ENCODE peak calls at places on chromosomes 6 and 20, in six cellular contexts. R, E, W, O, B and U are unnamed samples.

GRCh38 chr6:89411269-89412070 is 603 bp downstream of the RRAGD start:
- DNase-seq in R (no peak), E (no peak), W (peak), O (no peak), B (peak), U (no peak)

GRCh38 chr20:21265457-21266190 is 37.5 kb upstream of the XRN2 start:
- DNase-seq in R (no peak), E (no peak), W (no peak), O (no peak), B (no peak), U (no peak)

GRCh38 chr20:19915111-19915798 is 101.9 kb upstream of the NAA20 start:
- DNase-seq in R (no peak), E (no peak), W (no peak), O (no peak), B (no peak), U (no peak)

GRCh38 chr6:79230149-79230548 is 4.3 kb downstream of the HMGN3 start:
- DNase-seq in R (no peak), E (no peak), W (no peak), O (peak), B (no peak), U (no peak)

GRCh38 chr6:124962617-124963415 is 579 bp downstream of the RNF217 start:
- DNase-seq in R (peak), E (peak), W (peak), O (peak), B (peak), U (no peak)

GRCh38 chr6:116036885-116037284 is 23.8 kb downstream of the FRK start:
- DNase-seq in R (no peak), E (no peak), W (no peak), O (no peak), B (no peak), U (no peak)

GRCh38 chr6:91083226-91083625 is 496.4 kb upstream of the MAP3K7 start:
- DNase-seq in R (no peak), E (no peak), W (no peak), O (peak), B (no peak), U (no peak)

GRCh38 chr6:94511502-94512088 is 1065.7 kb upstream of the MANEA start:
- DNase-seq in R (no peak), E (no peak), W (no peak), O (no peak), B (peak), U (no peak)

GRCh38 chr6:13355969-13356368 is 27.6 kb upstream of the TBC1D7 start:
- DNase-seq in R (no peak), E (peak), W (no peak), O (no peak), B (no peak), U (no peak)

GRCh38 chr6:30932665-30933365 is 845 bp upstream of the SFTA2 start:
- DNase-seq in R (no peak), E (no peak), W (no peak), O (no peak), B (no peak), U (no peak)

GRCh38 chr6:30480536-30481156 is 8.7 kb upstream of the HLA-E start:
- DNase-seq in R (no peak), E (no peak), W (no peak), O (no peak), B (no peak), U (no peak)

GRCh38 chr6:146026873-146027272 is 2.0 kb upstream of the GRM1 start:
- DNase-seq in R (no peak), E (no peak), W (peak), O (no peak), B (no peak), U (no peak)

GRCh38 chr6:130760006-130760405 is 67.2 kb upstream of the SMLR1 start:
- DNase-seq in R (peak), E (peak), W (peak), O (peak), B (no peak), U (no peak)

GRCh38 chr20:13312300-13312699 is 91.2 kb downstream of the ISM1 start:
- DNase-seq in R (no peak), E (no peak), W (no peak), O (no peak), B (no peak), U (no peak)

GRCh38 chr6:81816387-81816786 is 63.9 kb upstream of the TENT5A start:
- DNase-seq in R (no peak), E (no peak), W (no peak), O (no peak), B (no peak), U (no peak)

GRCh38 chr6:121436172-121436965 is 923 bp downstream of the GJA1 start:
- DNase-seq in R (no peak), E (no peak), W (no peak), O (peak), B (no peak), U (no peak)

GRCh38 chr6:121434037-121434770 is 1.2 kb upstream of the GJA1 start:
- DNase-seq in R (no peak), E (peak), W (peak), O (no peak), B (no peak), U (no peak)

GRCh38 chr6:121426686-121427085 is 8.8 kb upstream of the GJA1 start:
- DNase-seq in R (no peak), E (no peak), W (no peak), O (no peak), B (no peak), U (no peak)

GRCh38 chr6:121435444-121436069 is at the start of gene GJA1:
- DNase-seq in R (peak), E (peak), W (peak), O (peak), B (no peak), U (peak)

DNA sequence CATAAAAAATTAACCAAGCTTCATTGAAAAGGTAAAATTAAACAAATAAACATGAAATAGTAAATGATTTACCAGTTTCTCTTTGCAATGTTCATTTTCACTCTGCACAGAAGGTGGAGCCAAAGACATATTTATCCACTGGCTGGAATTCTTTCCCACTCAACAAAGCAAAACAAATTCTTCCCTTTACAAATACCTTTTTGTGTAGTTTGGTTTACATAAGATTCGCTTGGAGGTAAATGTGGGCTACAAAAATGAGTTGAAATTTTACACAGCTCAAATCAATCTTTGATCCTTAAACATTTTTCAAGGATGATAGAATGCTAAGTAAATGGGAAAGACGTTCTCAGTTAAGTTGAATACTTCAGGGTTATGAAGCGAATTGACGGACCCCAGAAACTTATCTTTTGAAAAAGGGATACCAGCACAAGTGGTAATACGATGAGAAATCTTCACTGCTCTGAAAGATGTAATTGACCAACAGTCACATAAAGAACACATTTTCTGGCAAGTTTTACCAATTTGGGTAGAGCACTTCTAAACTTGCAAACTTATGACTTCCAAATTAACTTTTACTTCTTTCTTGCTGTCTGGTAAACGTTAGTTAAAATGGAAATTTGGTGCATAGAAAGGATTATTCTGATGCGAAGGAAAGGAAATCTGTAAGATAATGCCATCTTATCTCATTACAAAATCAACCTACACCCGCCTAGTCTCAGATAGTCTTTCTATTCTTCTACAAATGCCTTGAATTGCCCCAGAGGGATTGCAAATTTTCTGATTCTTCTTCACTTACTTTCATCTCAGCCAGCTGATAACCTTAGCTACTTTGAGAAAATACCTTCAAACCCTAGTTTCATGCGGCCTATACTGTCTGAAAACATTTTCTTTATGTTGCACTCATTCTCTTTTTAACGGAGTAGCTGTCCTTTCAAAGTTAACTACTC is 4.7 kb upstream of the GJA1 start:
- DNase-seq in R (peak), E (peak), W (no peak), O (peak), B (no peak), U (no peak)
- H3K4me3 ChIP-seq in R (no peak), E (no peak), W (peak), O (no peak), B (no peak), U (no peak)

GRCh38 chr6:1336246-1336843 is 24.4 kb downstream of the FOXQ1 start:
- DNase-seq in R (no peak), E (no peak), W (peak), O (no peak), B (no peak), U (no peak)
- TF ChIP-seq CTCF in R (no peak), E (peak), W (peak), O (peak), B (no peak), U (peak)

DNA sequence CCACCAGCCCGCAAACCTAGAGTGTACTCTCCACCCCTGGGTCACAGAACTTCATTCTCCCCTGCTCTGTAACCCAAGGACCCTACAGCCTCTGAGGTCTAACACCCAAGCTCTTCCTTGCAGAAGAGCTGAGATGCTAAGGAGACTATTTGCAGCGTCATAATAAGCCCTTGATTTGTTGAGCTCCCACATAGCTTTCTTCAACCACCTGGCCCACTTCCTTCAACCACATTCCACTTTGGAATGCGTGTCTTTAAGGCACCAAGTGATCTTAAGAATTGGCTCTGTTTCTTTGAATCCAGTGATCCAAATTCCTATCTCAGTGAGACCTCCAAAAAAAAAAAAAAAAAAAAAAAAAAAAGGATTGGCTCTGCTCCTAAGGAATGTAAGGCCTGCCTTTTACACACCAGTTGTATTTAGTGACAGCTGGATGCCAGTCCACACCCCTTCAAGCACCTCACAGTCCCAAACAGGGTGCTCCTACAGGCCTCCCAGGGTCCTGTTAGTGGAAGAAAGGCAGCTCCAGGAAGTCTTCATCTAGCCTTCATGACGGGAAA is 106.2 kb downstream of the UBE3D start:
- DNase-seq in R (no peak), E (peak), W (peak), O (peak), B (no peak), U (peak)
- H3K4me3 ChIP-seq in R (no peak), E (no peak), W (no peak), O (no peak), B (no peak), U (no peak)

GRCh38 chr20:38477747-38478146 is 5.1 kb downstream of the RALGAPB start:
- DNase-seq in R (no peak), E (no peak), W (no peak), O (no peak), B (no peak), U (no peak)

GRCh38 chr20:38472513-38473352 is at the start of gene RALGAPB:
- DNase-seq in R (peak), E (peak), W (peak), O (peak), B (peak), U (peak)

GRCh38 chr20:38471987-38472512 is 593 bp upstream of the RALGAPB start:
- DNase-seq in R (no peak), E (no peak), W (no peak), O (no peak), B (no peak), U (no peak)

GRCh38 chr20:38471245-38471644 is 1.4 kb upstream of the RALGAPB start:
- DNase-seq in R (no peak), E (no peak), W (no peak), O (no peak), B (no peak), U (no peak)

GRCh38 chr20:38473353-38473795 is 731 bp downstream of the RALGAPB start:
- DNase-seq in R (peak), E (no peak), W (no peak), O (peak), B (no peak), U (peak)
- TF ChIP-seq CTCF in R (peak), E (no peak), W (peak), O (peak), B (no peak), U (no peak)

GRCh38 chr20:46917155-46917554 is 22.5 kb downstream of the EYA2 start:
- DNase-seq in R (no peak), E (no peak), W (no peak), O (no peak), B (no peak), U (no peak)

GRCh38 chr20:46915580-46916243 is 21.1 kb downstream of the EYA2 start:
- DNase-seq in R (no peak), E (peak), W (no peak), O (no peak), B (no peak), U (no peak)

GRCh38 chr20:46913329-46914044 is 18.8 kb downstream of the EYA2 start:
- DNase-seq in R (no peak), E (no peak), W (no peak), O (no peak), B (no peak), U (no peak)

GRCh38 chr20:46914789-46915359 is 20.2 kb downstream of the EYA2 start:
- DNase-seq in R (no peak), E (peak), W (no peak), O (no peak), B (no peak), U (no peak)

DNA sequence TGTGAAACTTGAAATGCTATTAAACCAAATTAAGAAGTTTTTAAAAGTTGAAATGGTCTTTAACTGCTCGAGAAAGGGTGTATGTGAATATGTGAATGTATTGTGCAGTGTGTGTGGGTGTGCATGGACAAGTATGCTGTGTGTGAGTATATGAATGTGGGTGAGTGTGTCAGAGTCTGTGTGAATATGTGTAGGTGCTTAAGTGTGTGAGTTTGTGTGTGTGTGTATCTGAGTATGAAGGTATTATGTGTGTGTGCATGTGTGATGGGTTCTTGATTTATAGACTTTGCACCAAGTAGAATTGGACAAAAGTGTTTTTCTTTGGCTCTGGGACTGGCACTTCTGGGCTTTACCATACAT is 21.6 kb downstream of the EYA2 start:
- DNase-seq in R (no peak), E (no peak), W (no peak), O (no peak), B (no peak), U (no peak)
- H3K4me3 ChIP-seq in R (no peak), E (no peak), W (no peak), O (no peak), B (no peak), U (no peak)

GRCh38 chr20:23100021-23100753 is 14.1 kb upstream of the CD93 start:
- DNase-seq in R (no peak), E (no peak), W (no peak), O (no peak), B (peak), U (no peak)
- TF ChIP-seq CTCF in R (no peak), E (no peak), W (no peak), O (no peak), B (no peak), U (no peak)

DNA sequence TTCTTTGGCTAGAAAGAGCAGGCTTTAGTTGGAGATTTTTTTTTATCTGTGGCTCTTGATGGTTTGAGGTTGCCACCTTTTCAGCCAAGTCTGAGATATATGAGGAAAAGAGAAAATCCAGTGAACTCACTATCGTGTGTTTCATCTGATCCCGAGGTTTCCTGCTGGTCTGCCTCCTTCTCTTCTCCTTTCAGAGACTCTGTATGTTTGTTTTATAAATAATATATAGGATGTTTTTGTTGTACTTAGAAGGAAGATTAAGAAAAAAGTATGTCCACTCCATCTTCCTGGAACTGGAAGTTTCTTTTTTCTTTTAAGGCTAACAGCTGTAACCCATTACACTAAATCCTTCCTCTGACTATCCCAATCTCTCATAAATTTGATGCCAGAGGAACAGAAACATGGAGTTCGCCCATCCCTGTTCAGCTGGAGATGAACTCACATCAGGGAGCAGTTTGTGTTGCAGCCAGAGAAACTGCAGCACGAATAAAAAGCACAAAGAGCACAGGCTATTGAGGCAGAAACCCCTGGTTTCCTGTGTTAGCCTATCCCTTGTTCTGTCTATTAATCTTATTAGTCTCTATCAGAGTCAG is 20.7 kb downstream of the RIPK1 start:
- DNase-seq in R (peak), E (peak), W (no peak), O (peak), B (no peak), U (no peak)
- H3K4me3 ChIP-seq in R (no peak), E (no peak), W (no peak), O (no peak), B (no peak), U (no peak)

GRCh38 chr6:126535585-126535984 is 195.7 kb downstream of the CENPW start:
- DNase-seq in R (no peak), E (no peak), W (no peak), O (peak), B (no peak), U (no peak)

GRCh38 chr6:126537437-126537836 is 197.5 kb downstream of the CENPW start:
- DNase-seq in R (no peak), E (no peak), W (no peak), O (no peak), B (no peak), U (no peak)

GRCh38 chr6:126531840-126532239 is 191.9 kb downstream of the CENPW start:
- DNase-seq in R (no peak), E (no peak), W (no peak), O (no peak), B (no peak), U (no peak)

GRCh38 chr6:126534418-126534817 is 194.5 kb downstream of the CENPW start:
- DNase-seq in R (no peak), E (no peak), W (no peak), O (no peak), B (no peak), U (no peak)

GRCh38 chr6:126535138-126535537 is 195.2 kb downstream of the CENPW start:
- DNase-seq in R (no peak), E (no peak), W (no peak), O (no peak), B (no peak), U (no peak)
- TF ChIP-seq CTCF in R (no peak), E (no peak), W (no peak), O (no peak), B (no peak), U (no peak)

GRCh38 chr6:36115412-36115811 is 14.9 kb upstream of the MAPK13 start:
- DNase-seq in R (no peak), E (no peak), W (no peak), O (no peak), B (no peak), U (no peak)
- H3K4me3 ChIP-seq in R (no peak), E (no peak), W (no peak), O (no peak), B (no peak), U (no peak)

GRCh38 chr6:157763129-157763893 is 59.7 kb upstream of the SNX9 start:
- DNase-seq in R (peak), E (peak), W (peak), O (peak), B (no peak), U (peak)

GRCh38 chr6:157763894-157764345 is 59.1 kb upstream of the SNX9 start:
- DNase-seq in R (no peak), E (no peak), W (no peak), O (no peak), B (no peak), U (no peak)

GRCh38 chr6:157761331-157761921 is 61.6 kb upstream of the SNX9 start:
- DNase-seq in R (no peak), E (peak), W (no peak), O (peak), B (no peak), U (peak)

GRCh38 chr6:157761926-157762325 is 61.1 kb upstream of the SNX9 start:
- DNase-seq in R (no peak), E (no peak), W (no peak), O (no peak), B (no peak), U (no peak)

GRCh38 chr6:157762636-157763035 is 60.4 kb upstream of the SNX9 start:
- DNase-seq in R (peak), E (no peak), W (peak), O (peak), B (no peak), U (no peak)
- TF ChIP-seq CTCF in R (peak), E (peak), W (peak), O (peak), B (no peak), U (peak)